ENCODE peak calls at places on chromosomes 2 and 18, in seven cellular contexts. One of them, this sample, is unnamed.

GRCh38 chr18:41872206-41872605 is 82.8 kb upstream of the PIK3C3 start:
- DNase-seq in SK-N-SH: no peak
- DNase-seq in GM12891: no peak
- DNase-seq in GM12878: no peak
- DNase-seq in K562: no peak
- DNase-seq in HepG2: no peak
- DNase-seq in H1: no peak
- DNase-seq in this sample: no peak

GRCh38 chr18:23779696-23780303 is 90.5 kb downstream of the LAMA3 start:
- DNase-seq in SK-N-SH: no peak
- DNase-seq in GM12891: no peak
- DNase-seq in GM12878: no peak
- DNase-seq in K562: peak; percentile 33
- DNase-seq in HepG2: peak; percentile 54
- DNase-seq in H1: no peak
- DNase-seq in this sample: no peak

GRCh38 chr2:72991980-72992733 is 74.8 kb downstream of the EMX1 start:
- DNase-seq in SK-N-SH: no peak
- DNase-seq in GM12891: no peak
- DNase-seq in GM12878: no peak
- DNase-seq in K562: no peak
- DNase-seq in HepG2: no peak
- DNase-seq in H1: no peak
- DNase-seq in this sample: no peak

GRCh38 chr2:196925445-196925767 is 1.1 kb downstream of the PGAP1 start:
- DNase-seq in SK-N-SH: peak; percentile 20
- DNase-seq in GM12891: no peak
- DNase-seq in GM12878: no peak
- DNase-seq in K562: no peak
- DNase-seq in HepG2: peak; percentile 25
- DNase-seq in H1: no peak
- DNase-seq in this sample: no peak

GRCh38 chr2:3176869-3177255 is 200.8 kb downstream of the EIPR1 start:
- DNase-seq in SK-N-SH: no peak
- DNase-seq in GM12891: no peak
- DNase-seq in GM12878: no peak
- DNase-seq in K562: no peak
- DNase-seq in HepG2: no peak
- DNase-seq in H1: no peak
- DNase-seq in this sample: no peak

GRCh38 chr2:190973726-190974628 is 40.0 kb downstream of the STAT1 start:
- DNase-seq in SK-N-SH: no peak
- DNase-seq in GM12891: no peak
- DNase-seq in GM12878: no peak
- DNase-seq in K562: no peak
- DNase-seq in HepG2: no peak
- DNase-seq in H1: no peak
- DNase-seq in this sample: no peak

GRCh38 chr2:241454837-241455485 is 53.4 kb downstream of the STK25 start:
- DNase-seq in SK-N-SH: no peak
- DNase-seq in GM12891: no peak
- DNase-seq in GM12878: no peak
- DNase-seq in K562: no peak
- DNase-seq in HepG2: no peak
- DNase-seq in H1: no peak
- DNase-seq in this sample: no peak

GRCh38 chr2:216601632-216602409 is 31.4 kb upstream of the IGFBP2 start:
- DNase-seq in SK-N-SH: no peak
- DNase-seq in GM12891: no peak
- DNase-seq in GM12878: no peak
- DNase-seq in K562: no peak
- DNase-seq in HepG2: no peak
- DNase-seq in H1: no peak
- DNase-seq in this sample: no peak

GRCh38 chr18:2112435-2113045 is 458.8 kb downstream of the METTL4 start:
- DNase-seq in SK-N-SH: no peak
- DNase-seq in GM12891: no peak
- DNase-seq in GM12878: no peak
- DNase-seq in K562: no peak
- DNase-seq in HepG2: no peak
- DNase-seq in H1: no peak
- DNase-seq in this sample: no peak

DNA sequence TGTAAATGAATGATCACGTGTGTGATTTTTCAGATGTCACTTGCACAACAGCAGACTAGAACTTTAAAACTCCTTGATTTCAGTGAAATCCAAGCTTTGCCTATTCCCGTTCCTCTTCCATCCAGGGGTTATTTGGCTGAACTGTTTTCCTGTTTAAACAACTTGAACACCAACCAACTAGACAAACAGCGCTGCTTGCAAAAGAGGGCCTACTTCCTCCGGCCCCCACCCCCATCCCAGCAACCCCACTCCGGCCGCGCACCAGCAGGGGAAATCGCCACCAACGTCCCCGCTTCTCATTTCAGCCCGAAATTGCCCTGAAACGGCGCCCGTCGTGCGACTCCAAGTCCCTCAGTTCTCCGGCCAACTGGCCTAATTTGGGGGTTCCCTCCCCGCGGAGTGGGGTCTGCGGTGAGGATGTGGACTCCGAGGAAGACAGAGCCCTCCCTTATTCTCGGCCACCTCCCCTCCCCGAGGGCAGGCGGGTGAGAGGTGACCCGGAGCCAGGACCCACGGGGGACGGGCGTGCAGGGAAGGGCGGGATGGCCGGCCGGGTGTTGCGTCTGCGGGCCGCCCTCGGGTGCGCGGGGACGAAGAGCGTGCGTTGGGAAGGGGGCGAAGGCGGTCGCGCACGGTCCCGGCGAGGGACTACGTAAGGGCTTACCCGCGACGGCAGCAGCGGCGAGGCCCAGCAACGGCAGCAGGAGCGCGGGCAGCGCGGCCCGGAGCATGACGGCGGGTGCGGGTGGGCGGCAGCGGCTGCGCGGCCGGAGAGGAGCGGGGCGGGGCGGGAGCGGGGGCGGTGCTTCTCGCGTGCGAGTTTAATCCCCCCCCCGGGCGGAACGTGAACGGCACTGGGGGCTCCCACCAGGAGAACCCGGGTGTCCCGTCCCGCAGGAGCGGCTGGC is at the start of gene CD302:
- DNase-seq in SK-N-SH: peak; percentile 87
- DNase-seq in GM12891: peak; percentile 61
- DNase-seq in GM12878: no peak
- DNase-seq in K562: peak; percentile 42
- DNase-seq in HepG2: peak; percentile 68
- DNase-seq in H1: no peak
- DNase-seq in this sample: peak; percentile 53
- TF ChIP-seq POLR2AphosphoS5 in SK-N-SH: no peak
- TF ChIP-seq POLR2AphosphoS5 in GM12891: no peak
- TF ChIP-seq POLR2AphosphoS5 in GM12878: peak; percentile 49
- TF ChIP-seq POLR2AphosphoS5 in K562: no peak
- TF ChIP-seq POLR2AphosphoS5 in HepG2: peak; percentile 38
- TF ChIP-seq POLR2AphosphoS5 in H1: no peak
- TF ChIP-seq POLR2AphosphoS5 in this sample: peak; percentile 52

GRCh38 chr2:13056259-13056843 is 339.6 kb downstream of the TRIB2 start:
- DNase-seq in SK-N-SH: peak; percentile 41
- DNase-seq in GM12891: no peak
- DNase-seq in GM12878: no peak
- DNase-seq in K562: no peak
- DNase-seq in HepG2: no peak
- DNase-seq in H1: no peak
- DNase-seq in this sample: no peak
- TF ChIP-seq TAF1 in SK-N-SH: no peak
- TF ChIP-seq TAF1 in GM12891: no peak
- TF ChIP-seq TAF1 in GM12878: no peak
- TF ChIP-seq TAF1 in K562: no peak
- TF ChIP-seq TAF1 in HepG2: no peak
- TF ChIP-seq TAF1 in H1: no peak
- TF ChIP-seq TAF1 in this sample: no peak

DNA sequence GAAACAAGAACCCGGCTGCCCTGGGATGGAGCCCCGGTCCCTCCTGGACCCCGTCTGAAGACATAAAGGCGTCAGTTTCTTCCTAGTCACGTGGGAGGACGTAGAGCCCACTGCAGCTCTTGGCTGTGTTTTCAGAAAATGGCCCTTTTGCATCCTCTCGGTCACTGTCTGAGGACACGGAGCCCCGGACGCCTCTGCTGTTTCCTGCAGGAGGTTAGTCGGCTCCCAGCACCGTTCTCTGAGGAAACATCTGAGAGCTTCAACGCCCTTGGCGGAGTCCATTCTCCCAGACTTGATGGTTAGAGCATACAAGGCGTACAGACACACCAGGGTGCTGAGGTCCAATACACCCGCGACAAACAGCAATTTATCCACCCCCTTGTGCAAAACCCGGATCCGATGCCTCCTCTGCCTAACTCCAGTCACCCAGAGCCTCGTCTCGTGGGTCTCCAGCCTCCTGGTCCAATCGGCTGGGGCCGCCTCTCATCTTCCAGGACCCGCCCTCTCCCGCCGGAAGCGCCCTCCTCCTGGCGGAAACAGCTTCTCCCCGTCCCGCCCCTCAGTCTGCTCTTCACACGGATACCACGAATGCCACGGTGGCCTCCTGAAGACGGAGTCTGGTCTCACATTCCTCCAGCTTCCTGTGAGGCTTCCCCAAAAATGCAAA is 119.4 kb downstream of the TMEM18 start:
- DNase-seq in SK-N-SH: peak; percentile 25
- DNase-seq in GM12891: no peak
- DNase-seq in GM12878: no peak
- DNase-seq in K562: peak; percentile 37
- DNase-seq in HepG2: no peak
- DNase-seq in H1: no peak
- DNase-seq in this sample: no peak
- TF ChIP-seq POLR2AphosphoS5 in SK-N-SH: no peak
- TF ChIP-seq POLR2AphosphoS5 in GM12891: no peak
- TF ChIP-seq POLR2AphosphoS5 in GM12878: no peak
- TF ChIP-seq POLR2AphosphoS5 in K562: no peak
- TF ChIP-seq POLR2AphosphoS5 in HepG2: no peak
- TF ChIP-seq POLR2AphosphoS5 in H1: no peak
- TF ChIP-seq POLR2AphosphoS5 in this sample: no peak

DNA sequence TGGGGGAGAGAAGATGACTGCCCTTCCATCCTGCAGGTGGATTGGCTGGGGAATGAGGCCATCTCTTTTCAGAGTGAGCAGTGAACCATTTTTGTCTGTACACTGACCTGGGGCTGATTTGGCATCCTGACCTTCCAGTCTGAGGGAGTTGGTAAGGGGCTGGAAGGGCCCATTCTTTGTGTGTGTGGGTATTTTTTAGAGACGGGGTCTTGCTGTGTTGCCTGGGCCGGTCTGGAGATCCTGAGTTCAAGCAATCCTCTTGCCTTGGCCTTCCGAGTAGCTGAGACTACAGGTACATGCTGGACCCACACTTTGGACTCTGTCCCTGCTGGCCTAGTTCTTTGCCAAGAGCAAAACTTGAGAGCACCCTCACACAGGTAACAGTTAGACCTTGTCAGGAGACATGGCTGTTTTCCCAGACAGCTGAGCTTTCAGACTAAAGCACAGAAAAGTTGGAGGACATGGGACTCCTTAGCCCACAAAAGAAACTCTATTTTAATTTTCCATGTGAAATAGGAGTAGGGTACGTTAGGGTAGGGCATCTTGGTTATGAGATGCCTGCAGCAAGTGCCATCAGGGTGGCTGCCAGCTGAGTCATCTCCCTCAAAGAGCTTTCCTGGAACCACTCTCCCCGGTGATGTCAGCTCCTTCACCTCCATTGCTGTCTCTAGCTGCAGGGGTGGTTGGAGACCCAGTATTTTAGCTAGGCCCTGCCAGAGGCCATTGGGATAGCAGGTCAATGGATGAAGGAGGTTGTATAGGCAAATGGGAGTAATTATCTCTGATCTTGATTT is 60.7 kb downstream of the DGKD start:
- DNase-seq in SK-N-SH: no peak
- DNase-seq in GM12891: no peak
- DNase-seq in GM12878: no peak
- DNase-seq in K562: no peak
- DNase-seq in HepG2: no peak
- DNase-seq in H1: no peak
- DNase-seq in this sample: no peak
- TF ChIP-seq TAF1 in SK-N-SH: no peak
- TF ChIP-seq TAF1 in GM12891: no peak
- TF ChIP-seq TAF1 in GM12878: no peak
- TF ChIP-seq TAF1 in K562: no peak
- TF ChIP-seq TAF1 in HepG2: no peak
- TF ChIP-seq TAF1 in H1: no peak
- TF ChIP-seq TAF1 in this sample: no peak

DNA sequence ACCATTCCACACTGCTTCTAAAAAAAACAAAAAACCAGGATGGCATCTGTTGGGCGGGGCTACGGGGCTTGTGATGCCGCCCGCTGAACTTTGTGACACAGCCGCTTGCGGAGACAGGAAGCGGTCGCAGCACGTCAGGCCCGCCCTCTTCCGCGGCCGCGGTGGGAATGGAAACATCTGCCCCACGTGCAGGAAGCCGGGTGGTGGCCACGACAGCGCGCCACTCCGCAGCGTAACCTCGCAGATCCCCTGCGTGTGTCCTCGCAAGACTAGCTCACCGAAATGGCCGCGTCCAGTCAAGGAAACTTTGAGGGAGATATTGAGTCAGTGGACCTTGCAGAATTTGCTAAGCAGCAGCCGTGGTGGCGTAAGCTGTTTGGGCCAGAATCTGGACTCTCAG is 168.5 kb downstream of the SUCLG1 start:
- DNase-seq in SK-N-SH: no peak
- DNase-seq in GM12891: no peak
- DNase-seq in GM12878: no peak
- DNase-seq in K562: peak; percentile 27
- DNase-seq in HepG2: no peak
- DNase-seq in H1: no peak
- DNase-seq in this sample: no peak
- TF ChIP-seq POLR2AphosphoS5 in SK-N-SH: no peak
- TF ChIP-seq POLR2AphosphoS5 in GM12891: no peak
- TF ChIP-seq POLR2AphosphoS5 in GM12878: no peak
- TF ChIP-seq POLR2AphosphoS5 in K562: no peak
- TF ChIP-seq POLR2AphosphoS5 in HepG2: no peak
- TF ChIP-seq POLR2AphosphoS5 in H1: no peak
- TF ChIP-seq POLR2AphosphoS5 in this sample: no peak

This sample was measured in GM12892.